ENCODE peak calls at places on chromosomes 4 and X, in four cellular contexts. B is stimulated activated CD4-positive, alpha-beta T cell treated with anti-CD3 and anti-CD28 coated beads, TNF-alpha, amount 100 ng/mL, for 1 hour; C is Calu3; E is neural progenitor cell. Z is an unnamed sample.
A peak's percentile ranks its signal among the peaks of the same experiment; 100 is the strongest.

GRCh38 chr4:108683479-108683878 is 33.1 kb downstream of the OSTC start:
- DNase-seq in E (peak; percentile 40), C (no peak), B (no peak), Z (no peak)

GRCh38 chr4:2341911-2342652 is 76.4 kb downstream of the ZFYVE28 start:
- DNase-seq in B (no peak), C (no peak), E (no peak), Z (no peak)

GRCh38 chrX:41603591-41603990 is 85.2 kb upstream of the GPR34 start:
- DNase-seq in E (no peak), B (no peak), C (no peak), Z (no peak)

GRCh38 chr4:30716671-30717207 is 3.4 kb upstream of the PCDH7 start:
- DNase-seq in B (no peak), E (no peak), C (no peak), Z (no peak)

GRCh38 chr4:1767770-1768366 is 25.2 kb upstream of the FGFR3 start:
- DNase-seq in E (peak; percentile 78), B (no peak), C (peak; percentile 75), Z (no peak)

GRCh38 chr4:15420642-15421041 is 7.2 kb upstream of the C1QTNF7 start:
- DNase-seq in C (no peak), E (no peak), B (no peak), Z (no peak)

GRCh38 chrX:105063743-105064142 is 156.8 kb downstream of the TEX13A start:
- DNase-seq in E (peak; percentile 16), C (no peak), B (no peak), Z (no peak)

GRCh38 chr4:76753814-76754213 is 144.1 kb downstream of the SOWAHB start:
- DNase-seq in E (no peak), B (no peak), C (no peak), Z (no peak)

GRCh38 chrX:26653050-26653449 is 437.1 kb downstream of the MAGEB5 start:
- DNase-seq in B (no peak), C (no peak), E (no peak), Z (no peak)

GRCh38 chr4:149999485-150000074 is 78.7 kb upstream of the DCLK2 start:
- DNase-seq in B (no peak), E (peak; percentile 64), C (peak; percentile 25), Z (no peak)

GRCh38 chr4:6322761-6323566 is 53.3 kb downstream of the WFS1 start:
- DNase-seq in C (no peak), E (no peak), B (no peak), Z (no peak)

GRCh38 chr4:138291431-138291830 is 49.3 kb upstream of the SLC7A11 start:
- DNase-seq in B (no peak), C (no peak), E (no peak), Z (no peak)

GRCh38 chr4:18869166-18869565 is 847.6 kb upstream of the LCORL start:
- DNase-seq in C (no peak), B (no peak), E (no peak), Z (no peak)

Z was measured in activated naive CD8-positive, alpha-beta T cell treated with anti-CD3 and anti-CD28 coated beads, Interleukin-2, amount 50 U/mL, for 16 hours.